ENCODE peak calls at places on chromosomes 11 and 22, in nine cellular contexts. K is activated CD4-positive, alpha-beta T cell treated with anti-CD3 and anti-CD28 coated beads for 36 hours; H is fibroblast of lung; X is sigmoid colon; W is astrocyte of the cerebellum; A is Kasumi-1; U is Right ventricle myocardium superior; N is astrocyte of the spinal cord; J is stimulated activated CD4-positive, alpha-beta T cell treated with anti-CD3 and anti-CD28 coated beads, Interleukin-12 subunit alpha, Interleukin-12 subunit beta, amount 100 ng/mL, for 24 hours. F is an unnamed sample.

GRCh38 chr11:66150725-66151124 is 80.7 kb downstream of the PACS1 start:
- DNase-seq in K (no peak), H (no peak), X (no peak), W (no peak), A (no peak), U (no peak), N (no peak), J (no peak), F (no peak)

GRCh38 chr22:24926428-24926725 is 20.1 kb downstream of the LHFPL7 start:
- DNase-seq in K (no peak), H (peak), X (no peak), W (no peak), A (no peak), U (no peak), N (peak), J (no peak), F (no peak)

GRCh38 chr11:74871037-74871436 is 77.9 kb downstream of the XRRA1 start:
- DNase-seq in K (no peak), H (peak), X (no peak), W (no peak), A (no peak), U (no peak), N (no peak), J (no peak), F (no peak)

GRCh38 chr22:27499121-27499520 is 302.4 kb downstream of the MN1 start:
- DNase-seq in K (no peak), H (no peak), X (no peak), W (no peak), A (no peak), U (no peak), N (no peak), J (no peak), F (no peak)

GRCh38 chr11:69232821-69233760 is 60.9 kb upstream of the MYEOV start:
- DNase-seq in K (no peak), H (no peak), X (peak), W (no peak), A (no peak), U (no peak), N (no peak), J (no peak), F (no peak)

GRCh38 chr11:78957481-78958245 is 383.0 kb upstream of the NARS2 start:
- DNase-seq in K (no peak), H (peak), X (no peak), W (no peak), A (no peak), U (no peak), N (peak), J (no peak), F (no peak)

GRCh38 chr11:120974980-120975379 is 48.9 kb upstream of the TBCEL start:
- DNase-seq in K (no peak), H (no peak), X (no peak), W (no peak), A (no peak), U (no peak), N (no peak), J (no peak), F (no peak)

GRCh38 chr11:73312806-73313403 is 4.8 kb downstream of the ARHGEF17 start:
- DNase-seq in K (no peak), H (peak), X (peak), W (no peak), A (no peak), U (no peak), N (peak), J (no peak), F (no peak)

GRCh38 chr11:44978961-44979331 is 28.3 kb upstream of the TP53I11 start:
- DNase-seq in K (no peak), H (no peak), X (no peak), W (no peak), A (no peak), U (no peak), N (no peak), J (no peak), F (no peak)

GRCh38 chr11:123601136-123601535 is 53.3 kb downstream of the SCN3B start:
- DNase-seq in K (no peak), H (peak), X (no peak), W (no peak), A (no peak), U (no peak), N (no peak), J (no peak), F (no peak)

GRCh38 chr22:23539135-23539838 is 40.8 kb downstream of the IGLL1 start:
- DNase-seq in K (peak), H (peak), X (peak), W (peak), A (peak), U (peak), N (peak), J (peak), F (peak)

GRCh38 chr22:34931026-34931425 is 134.9 kb upstream of the ISX start:
- DNase-seq in K (no peak), H (no peak), X (no peak), W (no peak), A (no peak), U (no peak), N (no peak), J (no peak), F (no peak)

GRCh38 chr11:13767461-13767860 is 99.0 kb downstream of the FAR1 start:
- DNase-seq in K (no peak), H (no peak), X (no peak), W (no peak), A (no peak), U (no peak), N (no peak), J (no peak), F (no peak)

GRCh38 chr11:32039149-32039548 is 51.7 kb upstream of the RCN1 start:
- DNase-seq in K (no peak), H (no peak), X (no peak), W (no peak), A (no peak), U (no peak), N (no peak), J (no peak), F (no peak)

GRCh38 chr22:27919943-27920755 is 1.1 kb upstream of the PITPNB start:
- DNase-seq in K (no peak), H (peak), X (peak), W (peak), A (peak), U (no peak), N (peak), J (no peak), F (no peak)

GRCh38 chr22:45948081-45948648 is 28.8 kb downstream of the WNT7B start:
- DNase-seq in K (no peak), H (no peak), X (no peak), W (no peak), A (no peak), U (no peak), N (no peak), J (no peak), F (no peak)

GRCh38 chr11:64564947-64565889 is 25.8 kb upstream of the SLC22A12 start:
- DNase-seq in K (no peak), H (no peak), X (no peak), W (no peak), A (no peak), U (no peak), N (no peak), J (no peak), F (no peak)

GRCh38 chr11:69965821-69966582 is 112.1 kb upstream of the ANO1 start:
- DNase-seq in K (no peak), H (no peak), X (no peak), W (no peak), A (no peak), U (no peak), N (no peak), J (no peak), F (no peak)

GRCh38 chr22:39634530-39635399 is 64.2 kb downstream of the CACNA1I start:
- DNase-seq in K (peak), H (peak), X (no peak), W (peak), A (peak), U (no peak), N (peak), J (no peak), F (no peak)

GRCh38 chr22:45919504-45920286 is 57.3 kb downstream of the WNT7B start:
- DNase-seq in K (no peak), H (no peak), X (no peak), W (no peak), A (no peak), U (no peak), N (no peak), J (no peak), F (no peak)

GRCh38 chr11:82790723-82791487 is 57.2 kb upstream of the FAM181B start:
- DNase-seq in K (no peak), H (peak), X (no peak), W (no peak), A (no peak), U (no peak), N (peak), J (no peak), F (no peak)

GRCh38 chr11:134542401-134543143 is 130.5 kb upstream of the B3GAT1 start:
- DNase-seq in K (no peak), H (no peak), X (peak), W (no peak), A (no peak), U (no peak), N (no peak), J (no peak), F (no peak)

GRCh38 chr22:27621671-27622070 is 179.9 kb downstream of the MN1 start:
- DNase-seq in K (no peak), H (no peak), X (no peak), W (no peak), A (no peak), U (no peak), N (no peak), J (no peak), F (no peak)

GRCh38 chr22:20043057-20043996 is 22.4 kb downstream of the TANGO2 start:
- DNase-seq in K (no peak), H (no peak), X (no peak), W (no peak), A (no peak), U (no peak), N (no peak), J (no peak), F (no peak)

GRCh38 chr22:24434472-24435322 is 7.3 kb downstream of the ADORA2A start:
- DNase-seq in K (peak), H (no peak), X (peak), W (no peak), A (peak), U (no peak), N (no peak), J (peak), F (no peak)

GRCh38 chr22:38461057-38461413 is 6.0 kb upstream of the KCNJ4 start:
- DNase-seq in K (no peak), H (no peak), X (no peak), W (no peak), A (no peak), U (no peak), N (no peak), J (no peak), F (no peak)

GRCh38 chr11:65883786-65884715 is 4.2 kb downstream of the FIBP start:
- DNase-seq in K (no peak), H (no peak), X (peak), W (no peak), A (no peak), U (no peak), N (no peak), J (no peak), F (no peak)

GRCh38 chr22:40310771-40311120 is 35.6 kb upstream of the ADSL start:
- DNase-seq in K (no peak), H (no peak), X (no peak), W (no peak), A (no peak), U (no peak), N (no peak), J (no peak), F (no peak)

GRCh38 chr22:48055827-48056226 is 1293.4 kb downstream of the TBC1D22A start:
- DNase-seq in K (no peak), H (no peak), X (no peak), W (no peak), A (no peak), U (no peak), N (no peak), J (no peak), F (no peak)

GRCh38 chr11:71263391-71263790 is 11.0 kb upstream of the SHANK2 start:
- DNase-seq in K (no peak), H (no peak), X (no peak), W (no peak), A (no peak), U (no peak), N (no peak), J (no peak), F (no peak)

GRCh38 chr11:126303623-126304456 is at the start of gene DCPS:
- DNase-seq in K (peak), H (peak), X (peak), W (peak), A (peak), U (peak), N (peak), J (peak), F (peak)

GRCh38 chr11:86761978-86762377 is 38.4 kb upstream of the PRSS23 start:
- DNase-seq in K (no peak), H (peak), X (no peak), W (no peak), A (no peak), U (no peak), N (peak), J (no peak), F (no peak)

GRCh38 chr11:76161261-76161961 is 44.9 kb downstream of the WNT11 start:
- DNase-seq in K (no peak), H (no peak), X (no peak), W (no peak), A (no peak), U (peak), N (peak), J (no peak), F (no peak)

GRCh38 chr22:19608114-19608494 is 83.9 kb upstream of the CLDN5 start:
- DNase-seq in K (no peak), H (no peak), X (no peak), W (no peak), A (no peak), U (no peak), N (no peak), J (no peak), F (no peak)

GRCh38 chr11:75893202-75893601 is 78.2 kb downstream of the UVRAG start:
- DNase-seq in K (no peak), H (no peak), X (no peak), W (no peak), A (no peak), U (no peak), N (no peak), J (no peak), F (no peak)

GRCh38 chr11:103035656-103036434 is 56.1 kb downstream of the DCUN1D5 start:
- DNase-seq in K (peak), H (peak), X (no peak), W (peak), A (peak), U (no peak), N (peak), J (peak), F (peak)

GRCh38 chr11:65817312-65817814 is 16.4 kb upstream of the SNX32 start:
- DNase-seq in K (peak), H (peak), X (no peak), W (peak), A (no peak), U (no peak), N (peak), J (no peak), F (no peak)

GRCh38 chr22:44648821-44649566 is 53.0 kb upstream of the PRR5 start:
- DNase-seq in K (no peak), H (peak), X (peak), W (no peak), A (no peak), U (peak), N (no peak), J (no peak), F (no peak)